ENCODE peak calls at places on chromosome X, in seven cellular contexts. A is pancreas, Q is AG09319, S is kidney epithelial cell, M is astrocyte, D is AG10803, T is progenitor cell of endocrine pancreas. L is an unnamed sample.
A peak's percentile ranks its signal among the peaks of the same experiment; 100 is the strongest.

GRCh38 chrX:26511621-26512363 is 295.8 kb downstream of the MAGEB5 start:
- DNase-seq in M (no peak), S (no peak), A (no peak), Q (no peak), D (no peak), T (no peak), L (no peak)

GRCh38 chrX:30513284-30513683 is 64.3 kb downstream of the TASL start:
- DNase-seq in D (no peak), Q (no peak), T (no peak), M (no peak), A (no peak), S (no peak), L (no peak)

GRCh38 chrX:129747533-129747932 is 8.8 kb downstream of the XPNPEP2 start:
- DNase-seq in A (no peak), S (no peak), Q (no peak), T (no peak), M (no peak), D (no peak), L (no peak)

GRCh38 chrX:154356596-154356995 is 17.8 kb downstream of the FLNA start:
- DNase-seq in Q (no peak), S (no peak), M (no peak), D (no peak), A (no peak), T (no peak), L (no peak)

GRCh38 chrX:80022363-80023031 is 7.9 kb downstream of the TBX22 start:
- DNase-seq in M (no peak), D (no peak), T (no peak), Q (no peak), A (no peak), S (no peak), L (no peak)

GRCh38 chrX:34813618-34814017 is 129.0 kb upstream of the FAM47B start:
- DNase-seq in A (no peak), T (no peak), D (peak; percentile 15), M (peak; percentile 37), S (no peak), Q (no peak), L (no peak)

GRCh38 chrX:47723689-47724088 is 64.7 kb upstream of the UXT start:
- DNase-seq in Q (no peak), A (no peak), S (no peak), D (no peak), T (no peak), M (no peak), L (no peak)

GRCh38 chrX:109448539-109448938 is 33.3 kb downstream of the GUCY2F start:
- DNase-seq in S (no peak), T (no peak), M (no peak), Q (no peak), A (no peak), D (no peak), L (no peak)

GRCh38 chrX:10939384-10939783 is 171.7 kb upstream of the HCCS start:
- DNase-seq in A (no peak), Q (no peak), T (no peak), D (no peak), S (peak; percentile 10), M (peak; percentile 12), L (no peak)

GRCh38 chrX:2483398-2483797 is 17.4 kb downstream of the DHRSX start:
- DNase-seq in A (no peak), S (no peak), D (no peak), M (no peak), T (no peak), Q (no peak), L (no peak)

GRCh38 chrX:49308604-49309269 is 5.3 kb downstream of the GAGE10 start:
- DNase-seq in T (no peak), S (no peak), D (peak; percentile 12), Q (no peak), M (no peak), A (no peak), L (no peak)

GRCh38 chrX:111005151-111005550 is 90.8 kb upstream of the PAK3 start:
- DNase-seq in A (no peak), T (no peak), S (no peak), Q (no peak), M (no peak), D (no peak), L (no peak)

GRCh38 chrX:18899796-18900380 is 84.0 kb downstream of the PHKA2 start:
- DNase-seq in D (no peak), Q (no peak), A (no peak), S (no peak), T (no peak), M (no peak), L (no peak)

GRCh38 chrX:129572422-129572821 is 32.4 kb downstream of the OCRL start:
- DNase-seq in D (peak; percentile 55), M (peak; percentile 7), Q (no peak), S (no peak), T (no peak), A (no peak), L (no peak)

GRCh38 chrX:68232206-68232605 is 201.1 kb downstream of the OPHN1 start:
- DNase-seq in D (no peak), A (no peak), M (no peak), T (no peak), Q (no peak), S (no peak), L (no peak)

GRCh38 chrX:103774070-103774642 is 2.5 kb upstream of the PLP1 start:
- DNase-seq in A (no peak), Q (no peak), M (no peak), D (peak; percentile 52), S (no peak), T (no peak), L (no peak)

GRCh38 chrX:41591906-41592305 is 96.9 kb upstream of the GPR34 start:
- DNase-seq in S (no peak), D (no peak), M (no peak), Q (no peak), A (no peak), T (no peak), L (no peak)

GRCh38 chrX:106999002-106999975 is 723 bp downstream of the MORC4 start:
- DNase-seq in S (no peak), D (peak; percentile 51), M (peak; percentile 38), Q (no peak), A (peak; percentile 57), T (no peak), L (peak; percentile 17)

GRCh38 chrX:99933865-99934264 is 476.2 kb downstream of the PCDH19 start:
- DNase-seq in T (no peak), S (no peak), M (no peak), D (no peak), Q (no peak), A (no peak), L (no peak)

GRCh38 chrX:99939883-99940232 is 470.2 kb downstream of the PCDH19 start:
- DNase-seq in Q (no peak), D (no peak), T (no peak), S (no peak), M (no peak), A (no peak), L (no peak)

DNA sequence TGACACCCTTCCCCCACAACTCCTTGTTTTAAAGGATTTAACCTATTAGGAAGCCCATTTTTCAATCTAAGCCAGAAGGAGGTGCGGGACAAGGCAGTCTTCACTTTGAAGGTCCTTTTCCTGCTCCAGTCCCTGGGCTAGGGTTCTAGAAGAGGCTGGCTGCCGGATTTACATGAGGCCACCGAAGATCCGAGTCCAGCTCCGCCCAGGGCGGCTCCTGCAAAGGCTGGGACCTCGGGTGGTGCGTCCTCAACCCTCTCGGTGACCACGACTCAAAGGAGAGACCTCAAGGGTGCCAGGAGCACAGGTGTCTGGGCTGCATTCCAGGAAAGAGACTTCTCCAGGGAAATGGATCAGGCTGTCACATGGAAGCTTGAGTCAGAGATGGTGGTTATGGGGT is 471.6 kb downstream of the PCDH19 start:
- DNase-seq in A (no peak), D (no peak), T (no peak), M (no peak), S (no peak), Q (no peak), L (no peak)
- TF ChIP-seq CTCF in A (no peak), D (no peak), T (no peak), M (no peak), S (no peak), Q (no peak), L (no peak)

GRCh38 chrX:132648870-132649269 is 160.0 kb upstream of the MBNL3 start:
- DNase-seq in Q (no peak), T (no peak), M (peak; percentile 10), D (peak; percentile 84), S (no peak), A (no peak), L (no peak)

GRCh38 chrX:132652871-132653270 is 164.0 kb upstream of the MBNL3 start:
- DNase-seq in A (no peak), M (no peak), D (peak; percentile 61), S (no peak), T (no peak), Q (no peak), L (no peak)

GRCh38 chrX:132651411-132652086 is 162.7 kb upstream of the MBNL3 start:
- DNase-seq in D (peak; percentile 87), A (no peak), Q (no peak), T (no peak), M (peak; percentile 26), S (no peak), L (no peak)
- TF ChIP-seq CTCF in D (no peak), A (no peak), Q (no peak), T (peak; percentile 39), M (no peak), S (peak; percentile 14), L (no peak)

GRCh38 chrX:45745479-45745878 is 544.8 kb upstream of the DIPK2B start:
- DNase-seq in Q (no peak), S (no peak), D (peak; percentile 17), M (peak; percentile 34), T (no peak), A (no peak), L (no peak)

GRCh38 chrX:45743906-45744625 is 543.4 kb upstream of the DIPK2B start:
- DNase-seq in T (no peak), Q (no peak), D (no peak), S (no peak), M (no peak), A (no peak), L (no peak)

GRCh38 chrX:45747905-45748304 is 547.2 kb upstream of the DIPK2B start:
- DNase-seq in T (no peak), M (peak; percentile 58), D (no peak), A (no peak), Q (no peak), S (no peak), L (no peak)

GRCh38 chrX:45740291-45740690 is 539.6 kb upstream of the DIPK2B start:
- DNase-seq in D (no peak), Q (no peak), S (no peak), A (no peak), M (no peak), T (no peak), L (no peak)

DNA sequence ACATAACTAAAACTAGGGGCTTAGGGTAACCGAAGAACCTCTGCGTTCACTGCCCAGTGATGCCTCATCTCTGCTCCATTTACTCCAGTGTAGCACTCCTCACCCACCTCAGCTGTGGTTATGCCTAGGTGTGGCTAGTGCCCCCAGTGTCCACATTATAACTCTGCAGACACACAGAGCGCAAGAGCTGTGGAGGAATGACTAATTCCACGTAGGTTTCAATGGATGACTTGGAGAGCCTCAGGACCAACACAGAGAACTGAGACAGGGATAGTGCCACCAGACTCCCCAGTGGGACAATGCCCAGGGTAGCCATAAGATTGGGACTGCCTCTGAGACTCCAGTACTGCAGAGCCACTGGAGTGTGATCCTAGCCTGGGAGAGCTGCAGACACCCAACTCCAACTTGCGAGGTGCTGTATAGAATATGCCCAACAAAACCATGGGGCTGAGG is 542.4 kb upstream of the DIPK2B start:
- DNase-seq in S (no peak), M (peak; percentile 52), D (peak; percentile 72), A (no peak), T (no peak), Q (no peak), L (no peak)
- TF ChIP-seq CTCF in S (peak; percentile 14), M (peak; percentile 25), D (peak; percentile 41), A (no peak), T (no peak), Q (peak; percentile 23), L (no peak)

GRCh38 chrX:17744896-17745523 is 7.7 kb downstream of the SCML1 start:
- DNase-seq in T (no peak), M (no peak), Q (no peak), S (no peak), A (no peak), D (no peak), L (no peak)
- TF ChIP-seq CTCF in T (peak; percentile 56), M (peak; percentile 22), Q (peak; percentile 25), S (peak; percentile 26), A (no peak), D (peak; percentile 36), L (no peak)

L was measured in tibial nerve.